ENCODE peak calls at places on chromosomes 5 and 9, in four cellular contexts. F is T47D, D is amniotic stem cell, B is DMS 273 treated with DMSO at 0.1 percent for 48 hours. P is an unnamed sample.

GRCh38 chr9:68999393-69000105 is 14.4 kb downstream of the PRKACG start:
- DNase-seq in F (peak), D (peak), B (peak), P (peak)

GRCh38 chr9:89844535-89844934 is 239.7 kb downstream of the GADD45G start:
- DNase-seq in F (peak), D (no peak), B (no peak), P (no peak)

GRCh38 chr5:63145167-63145566 is 566.5 kb downstream of the LRRC70 start:
- DNase-seq in F (no peak), D (no peak), B (no peak), P (no peak)

GRCh38 chr9:23571414-23572104 is 254.5 kb downstream of the ELAVL2 start:
- DNase-seq in F (no peak), D (no peak), B (no peak), P (no peak)

GRCh38 chr9:121684381-121685145 is 33.1 kb downstream of the DAB2IP start:
- DNase-seq in F (no peak), D (no peak), B (no peak), P (peak)

GRCh38 chr5:148623741-148624140 is 30.6 kb downstream of the HTR4 start:
- DNase-seq in F (no peak), D (no peak), B (no peak), P (no peak)

GRCh38 chr5:118548761-118549160 is 439.6 kb downstream of the DTWD2 start:
- DNase-seq in F (no peak), D (peak), B (peak), P (peak)

GRCh38 chr5:103428411-103428871 is 134.1 kb downstream of the NUDT12 start:
- DNase-seq in F (no peak), D (no peak), B (no peak), P (no peak)

GRCh38 chr5:163696270-163696887 is 191.0 kb downstream of the MAT2B start:
- DNase-seq in F (peak), D (peak), B (peak), P (peak)

GRCh38 chr9:899440-900184 is 58.1 kb downstream of the DMRT1 start:
- DNase-seq in F (no peak), D (no peak), B (no peak), P (no peak)

GRCh38 chr5:109143001-109143400 is 266.8 kb downstream of the PJA2 start:
- DNase-seq in F (no peak), D (no peak), B (no peak), P (no peak)

GRCh38 chr9:17280350-17281012 is 145.6 kb downstream of the CNTLN start:
- DNase-seq in F (no peak), D (no peak), B (no peak), P (no peak)

GRCh38 chr9:116213673-116214047 is 60.1 kb downstream of the PAPPA start:
- DNase-seq in F (no peak), D (no peak), B (no peak), P (no peak)

GRCh38 chr5:141513627-141514329 is 24.9 kb downstream of the PCDHGC5 start:
- DNase-seq in F (no peak), D (peak), B (peak), P (peak)

GRCh38 chr5:105392122-105392709 is 1829.6 kb upstream of the NUDT12 start:
- DNase-seq in F (no peak), D (no peak), B (no peak), P (no peak)

GRCh38 chr9:25964239-25964638 is 286.0 kb upstream of the TUSC1 start:
- DNase-seq in F (peak), D (peak), B (no peak), P (peak)

GRCh38 chr9:72304538-72304937 is 60.5 kb downstream of the ZFAND5 start:
- DNase-seq in F (no peak), D (no peak), B (no peak), P (no peak)

GRCh38 chr9:110767559-110768063 is 99.0 kb downstream of the MUSK start:
- DNase-seq in F (no peak), D (no peak), B (no peak), P (no peak)

GRCh38 chr5:155625897-155626543 is 612.5 kb downstream of the KIF4B start:
- DNase-seq in F (no peak), D (no peak), B (no peak), P (no peak)

GRCh38 chr9:37332581-37332980 is 89.9 kb upstream of the GRHPR start:
- DNase-seq in F (no peak), D (no peak), B (no peak), P (no peak)

GRCh38 chr5:120999550-120999949 is 535.5 kb downstream of the PRR16 start:
- DNase-seq in F (no peak), D (no peak), B (no peak), P (no peak)

GRCh38 chr5:10860645-10861455 is 99.8 kb upstream of the DAP start:
- DNase-seq in F (no peak), D (no peak), B (no peak), P (no peak)

GRCh38 chr9:75950983-75951382 is 60.5 kb downstream of the PCSK5 start:
- DNase-seq in F (no peak), D (no peak), B (no peak), P (no peak)